ENCODE peak calls at places on chromosome 6, in four cellular contexts. F, I, A and Q are unnamed samples.

GRCh38 chr6:109793793-109794192 is 102.7 kb downstream of the FIG4 start:
- DNase-seq in A (no peak), I (peak), F (no peak), Q (no peak)

GRCh38 chr6:47525330-47526057 is 47.9 kb downstream of the CD2AP start:
- DNase-seq in F (no peak), A (no peak), I (no peak), Q (no peak)

GRCh38 chr6:133132092-133132491 is 109.1 kb upstream of the EYA4 start:
- DNase-seq in F (no peak), I (no peak), A (no peak), Q (no peak)

GRCh38 chr6:121835662-121836061 is 400.2 kb downstream of the GJA1 start:
- DNase-seq in I (peak), F (no peak), A (no peak), Q (no peak)

GRCh38 chr6:170344631-170345576 is 38.3 kb downstream of the FAM120B start:
- DNase-seq in F (no peak), I (no peak), A (no peak), Q (no peak)

GRCh38 chr6:57242505-57242904 is 20.4 kb upstream of the RAB23 start:
- DNase-seq in I (peak), F (no peak), A (no peak), Q (no peak)

GRCh38 chr6:158286413-158286812 is 25.9 kb upstream of the TULP4 start:
- DNase-seq in A (no peak), I (no peak), F (no peak), Q (no peak)

GRCh38 chr6:129678463-129678862 is 31.5 kb downstream of the ARHGAP18 start:
- DNase-seq in A (no peak), I (no peak), F (no peak), Q (no peak)

GRCh38 chr6:20401403-20402180 is at the start of gene E2F3:
- DNase-seq in A (peak), I (peak), F (peak), Q (peak)

GRCh38 chr6:119333707-119334295 is 15.8 kb downstream of the MAN1A1 start:
- DNase-seq in A (peak), F (peak), I (no peak), Q (peak)

GRCh38 chr6:139367810-139368321 is 6.6 kb downstream of the CITED2 start:
- DNase-seq in A (no peak), I (no peak), F (peak), Q (no peak)

GRCh38 chr6:113352029-113352801 is 504.9 kb upstream of the MARCKS start:
- DNase-seq in A (no peak), I (peak), F (no peak), Q (no peak)

GRCh38 chr6:170135821-170136471 is 154.9 kb downstream of the DLL1 start:
- DNase-seq in F (no peak), I (no peak), A (no peak), Q (no peak)

GRCh38 chr6:52499681-52500239 is 77.1 kb downstream of the TRAM2 start:
- DNase-seq in I (no peak), F (no peak), A (no peak), Q (no peak)

GRCh38 chr6:110357696-110358535 is at the start of gene METTL24:
- DNase-seq in F (peak), A (no peak), I (peak), Q (no peak)

GRCh38 chr6:155182103-155182502 is 81.7 kb upstream of the CLDN20 start:
- DNase-seq in F (no peak), I (no peak), A (no peak), Q (no peak)

GRCh38 chr6:43368517-43369160 is 808 bp downstream of the ZNF318 start:
- DNase-seq in A (peak), I (peak), F (peak), Q (peak)

GRCh38 chr6:34791164-34791841 is 580 bp upstream of the BLTP3A start:
- DNase-seq in A (peak), I (peak), F (peak), Q (peak)

GRCh38 chr6:51953246-51953645 is 134.2 kb downstream of the PKHD1 start:
- DNase-seq in A (no peak), F (no peak), I (no peak), Q (no peak)

GRCh38 chr6:137973201-137973600 is 106.1 kb downstream of the TNFAIP3 start:
- DNase-seq in A (no peak), I (no peak), F (no peak), Q (no peak)

GRCh38 chr6:26199057-26199772 is 112.0 kb downstream of the HFE start:
- DNase-seq in F (peak), A (peak), I (peak), Q (peak)

GRCh38 chr6:107228754-107229153 is 113.4 kb upstream of the BEND3 start:
- DNase-seq in F (no peak), I (no peak), A (no peak), Q (no peak)

GRCh38 chr6:33672808-33673207 is 38.7 kb downstream of the UQCC2 start:
- DNase-seq in A (peak), I (peak), F (peak), Q (no peak)

GRCh38 chr6:24910331-24910849 is 25.4 kb downstream of the RIPOR2 start:
- DNase-seq in F (peak), A (peak), I (no peak), Q (no peak)

GRCh38 chr6:13474360-13474759 is 13.0 kb downstream of the GFOD1 start:
- DNase-seq in A (no peak), F (no peak), I (no peak), Q (no peak)

GRCh38 chr6:44064089-44064947 is 62.9 kb downstream of the MRPL14 start:
- DNase-seq in I (peak), A (no peak), F (no peak), Q (no peak)

GRCh38 chr6:80610821-80611220 is 504.4 kb downstream of the BCKDHB start:
- DNase-seq in A (no peak), I (no peak), F (no peak), Q (no peak)

GRCh38 chr6:3746119-3746691 is 5.3 kb downstream of the PXDC1 start:
- DNase-seq in F (no peak), A (no peak), I (no peak), Q (no peak)

GRCh38 chr6:43009124-43009523 is 4.6 kb downstream of the MEA1 start:
- DNase-seq in I (peak), F (peak), A (peak), Q (no peak)

GRCh38 chr6:155267411-155267810 is 3.6 kb downstream of the CLDN20 start:
- DNase-seq in I (no peak), A (no peak), F (peak), Q (no peak)

GRCh38 chr6:31114970-31115849 is 610 bp downstream of the PSORS1C1 start:
- DNase-seq in F (peak), A (no peak), I (peak), Q (no peak)

GRCh38 chr6:17945111-17945510 is 42.3 kb downstream of the KIF13A start:
- DNase-seq in F (no peak), I (no peak), A (no peak), Q (no peak)

GRCh38 chr6:39204646-39205244 is 24.5 kb downstream of the KCNK5 start:
- DNase-seq in A (no peak), I (peak), F (peak), Q (no peak)

GRCh38 chr6:43757966-43758616 is 11.9 kb upstream of the VEGFA start:
- DNase-seq in I (no peak), F (no peak), A (no peak), Q (no peak)

GRCh38 chr6:32886674-32887383 is 32.8 kb downstream of the PSMB9 start:
- DNase-seq in F (no peak), A (no peak), I (no peak), Q (no peak)

GRCh38 chr6:44043036-44043478 is 84.2 kb downstream of the MRPL14 start:
- DNase-seq in F (no peak), A (no peak), I (peak), Q (no peak)

GRCh38 chr6:15674690-15675386 is 12.0 kb upstream of the DTNBP1 start:
- DNase-seq in I (no peak), A (no peak), F (peak), Q (peak)

GRCh38 chr6:165055231-165055630 is 254.2 kb downstream of the C6orf118 start:
- DNase-seq in A (no peak), I (peak), F (no peak), Q (no peak)

GRCh38 chr6:31882344-31882743 is 3.5 kb upstream of the SLC44A4 start:
- DNase-seq in I (no peak), F (no peak), A (no peak), Q (no peak)

GRCh38 chr6:39496951-39497350 is 174.4 kb upstream of the KCNK16 start:
- DNase-seq in A (no peak), I (peak), F (no peak), Q (no peak)

DNA sequence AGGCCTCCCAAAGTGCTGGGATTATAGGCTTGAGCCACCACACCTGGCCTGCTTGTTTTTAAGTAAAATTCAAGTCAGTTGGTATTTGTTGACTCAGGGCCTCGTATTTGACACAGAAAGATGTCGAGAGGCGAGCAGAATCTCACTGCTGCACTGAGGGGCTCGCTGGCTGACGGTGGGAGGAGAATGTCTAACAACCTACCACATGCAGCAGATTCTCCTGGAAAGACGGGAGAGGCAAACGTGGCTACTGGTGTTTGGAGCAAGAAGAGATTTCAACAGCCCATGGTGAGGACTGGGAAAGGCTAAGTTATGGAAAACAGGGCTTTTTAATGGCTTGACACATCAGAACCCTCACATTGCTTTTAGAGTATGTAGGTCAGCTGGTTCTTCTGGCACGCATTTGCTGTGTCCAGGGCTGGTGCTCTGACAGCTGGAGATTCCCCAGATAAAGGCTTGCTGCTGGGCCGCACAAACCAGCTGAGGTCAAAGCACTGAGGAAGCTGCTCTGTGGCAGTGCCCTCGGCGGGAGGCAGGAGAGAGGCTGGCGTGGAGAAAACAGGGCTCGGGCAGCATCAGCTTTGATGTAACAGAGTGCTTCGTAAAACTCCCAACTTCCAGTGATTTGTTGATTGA is 84.2 kb upstream of the FRMD1 start:
- DNase-seq in I (peak), F (no peak), A (no peak), Q (no peak)
- TF ChIP-seq EZH2phosphoT487 in I (no peak), F (no peak), A (no peak), Q (no peak)

GRCh38 chr6:11414564-11414963 is 123.0 kb upstream of the TMEM170B start:
- DNase-seq in I (peak), F (peak), A (no peak), Q (peak)
- TF ChIP-seq EZH2phosphoT487 in I (no peak), F (no peak), A (no peak), Q (no peak)

GRCh38 chr6:41682497-41682961 is 44.3 kb downstream of the MDFI start:
- DNase-seq in F (peak), I (no peak), A (no peak), Q (no peak)

GRCh38 chr6:41684311-41685182 is 46.3 kb downstream of the MDFI start:
- DNase-seq in A (no peak), F (no peak), I (no peak), Q (no peak)

GRCh38 chr6:41682966-41683459 is 44.7 kb downstream of the MDFI start:
- DNase-seq in A (no peak), I (no peak), F (peak), Q (no peak)

GRCh38 chr6:41682056-41682477 is 43.8 kb downstream of the MDFI start:
- DNase-seq in A (peak), F (peak), I (peak), Q (peak)

DNA sequence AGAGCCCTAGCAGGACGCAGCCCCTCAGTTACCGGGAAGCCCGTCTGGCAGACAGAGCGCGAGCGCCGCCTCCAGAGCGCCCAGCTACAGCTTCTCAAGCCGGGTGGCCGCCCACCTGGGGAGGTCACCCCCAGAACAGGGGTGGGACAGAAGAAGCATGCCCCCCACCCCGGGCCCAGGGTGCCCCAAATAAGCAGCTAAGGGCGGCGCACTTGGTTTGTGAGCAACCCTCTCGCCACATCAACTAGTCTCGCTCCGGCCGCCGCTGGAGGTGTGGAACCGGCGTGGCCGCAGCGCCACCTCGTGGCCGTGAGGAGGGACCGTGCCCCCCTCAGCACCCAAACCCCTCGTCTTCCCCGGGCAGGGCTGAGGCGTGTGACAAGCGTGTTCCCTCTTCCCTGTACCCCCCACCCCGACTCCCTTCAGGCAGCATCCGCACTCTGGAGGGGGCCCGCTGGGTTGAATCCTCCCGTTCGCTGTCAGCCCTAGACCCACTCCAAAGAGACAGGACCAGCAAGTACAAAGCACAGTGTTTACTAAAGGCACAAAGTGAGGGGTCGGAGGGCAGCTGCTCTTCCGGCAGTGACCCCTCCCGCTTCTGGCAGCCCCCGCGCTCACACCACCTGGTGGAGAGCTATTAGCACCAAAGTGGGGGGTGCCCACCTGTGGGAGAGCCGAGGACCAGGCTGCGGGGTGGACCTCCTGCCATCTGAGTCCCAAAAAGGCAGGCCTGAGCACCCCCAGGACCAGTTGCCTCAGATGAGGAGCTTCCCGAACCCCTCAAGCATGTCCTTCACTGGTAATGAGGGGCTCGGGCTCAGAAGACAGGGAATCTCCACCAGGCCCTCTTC is 45.4 kb downstream of the MDFI start:
- DNase-seq in A (peak), I (peak), F (peak), Q (peak)
- TF ChIP-seq EZH2phosphoT487 in A (no peak), I (no peak), F (no peak), Q (no peak)

DNA sequence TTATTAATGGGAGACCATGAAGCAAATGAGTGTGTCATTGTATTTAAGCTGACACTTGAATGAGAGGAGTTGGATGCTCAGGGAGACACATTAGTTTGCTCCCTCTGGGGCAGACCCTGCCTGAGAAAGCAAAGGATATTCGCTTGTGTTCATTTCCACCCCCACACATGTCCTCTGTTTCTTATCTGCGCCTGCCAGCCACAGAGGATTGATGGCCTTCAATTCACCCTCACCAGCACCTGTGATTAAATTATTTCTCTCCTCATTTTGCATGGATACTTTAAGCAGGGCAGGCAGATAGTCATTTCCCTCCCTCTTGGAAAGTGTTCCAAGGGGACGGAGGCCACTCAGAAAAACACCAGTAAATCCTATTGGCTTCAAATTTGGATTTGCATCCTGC is 185.2 kb upstream of the GMDS start:
- DNase-seq in F (no peak), A (no peak), I (no peak), Q (no peak)
- TF ChIP-seq EZH2phosphoT487 in F (no peak), A (no peak), I (no peak), Q (no peak)

GRCh38 chr6:7156666-7157278 is 49.0 kb downstream of the RREB1 start:
- DNase-seq in I (no peak), F (no peak), A (no peak), Q (no peak)
- TF ChIP-seq EZH2phosphoT487 in I (no peak), F (no peak), A (no peak), Q (no peak)